ENCODE peak calls at places on chromosomes 4 and X, in ten cellular contexts. D, A, C, N, S, E, Z, O, J and T are unnamed samples.

GRCh38 chrX:31336419-31336818 is 264.6 kb upstream of the FTHL17 start:
- DNase-seq in D (no peak), A (no peak), C (no peak), N (no peak), S (no peak), E (no peak), Z (no peak), O (no peak), J (no peak), T (no peak)

GRCh38 chrX:146881521-146881920 is 67.0 kb upstream of the CXorf51A start:
- DNase-seq in D (no peak), A (no peak), C (no peak), N (no peak), S (no peak), E (no peak), Z (no peak), O (no peak), J (no peak), T (no peak)

GRCh38 chr4:169250796-169251195 is 20.0 kb downstream of the SH3RF1 start:
- DNase-seq in D (no peak), A (no peak), C (no peak), N (no peak), S (no peak), E (no peak), Z (no peak), O (no peak), J (no peak), T (no peak)

GRCh38 chr4:40214661-40215418 is 18.0 kb downstream of the RHOH start:
- DNase-seq in D (no peak), A (no peak), C (no peak), N (no peak), S (no peak), E (no peak), Z (no peak), O (no peak), J (no peak), T (no peak)

GRCh38 chr4:167452922-167453321 is 218.6 kb upstream of the SPOCK3 start:
- DNase-seq in D (no peak), A (no peak), C (no peak), N (no peak), S (no peak), E (no peak), Z (no peak), O (no peak), J (no peak), T (no peak)

GRCh38 chr4:143375326-143376073 is 38.8 kb downstream of the GAB1 start:
- DNase-seq in D (no peak), A (no peak), C (no peak), N (no peak), S (no peak), E (peak), Z (no peak), O (no peak), J (peak), T (peak)

GRCh38 chr4:143292858-143293257 is 43.8 kb upstream of the GAB1 start:
- DNase-seq in D (no peak), A (no peak), C (no peak), N (no peak), S (no peak), E (no peak), Z (no peak), O (no peak), J (no peak), T (no peak)

GRCh38 chrX:128739539-128739938 is 687.3 kb upstream of the ACTRT1 start:
- DNase-seq in D (no peak), A (no peak), C (no peak), N (no peak), S (no peak), E (no peak), Z (no peak), O (no peak), J (no peak), T (no peak)

GRCh38 chr4:152408514-152409327 is 127.2 kb downstream of the FBXW7 start:
- DNase-seq in D (peak), A (no peak), C (no peak), N (no peak), S (no peak), E (no peak), Z (no peak), O (no peak), J (peak), T (no peak)

GRCh38 chr4:183469327-183469726 is 24.9 kb downstream of the CDKN2AIP start:
- DNase-seq in D (no peak), A (no peak), C (no peak), N (no peak), S (no peak), E (no peak), Z (no peak), O (peak), J (no peak), T (no peak)

GRCh38 chr4:43651991-43652390 is 759.5 kb downstream of the GRXCR1 start:
- DNase-seq in D (no peak), A (no peak), C (no peak), N (no peak), S (no peak), E (no peak), Z (no peak), O (no peak), J (no peak), T (no peak)

GRCh38 chr4:169802871-169803270 is 45.1 kb upstream of the HPF1 start:
- DNase-seq in D (no peak), A (no peak), C (no peak), N (no peak), S (no peak), E (no peak), Z (no peak), O (no peak), J (no peak), T (no peak)

GRCh38 chrX:70089575-70090297 is 27.5 kb downstream of the OTUD6A start:
- DNase-seq in D (peak), A (no peak), C (no peak), N (no peak), S (no peak), E (no peak), Z (no peak), O (no peak), J (peak), T (no peak)

GRCh38 chrX:57211906-57212305 is 74.6 kb upstream of the FAAH2 start:
- DNase-seq in D (no peak), A (no peak), C (no peak), N (no peak), S (no peak), E (no peak), Z (no peak), O (no peak), J (peak), T (no peak)

GRCh38 chrX:42943051-42943450 is 165.1 kb upstream of the PPP1R2C start:
- DNase-seq in D (no peak), A (no peak), C (no peak), N (no peak), S (no peak), E (no peak), Z (no peak), O (no peak), J (no peak), T (no peak)

GRCh38 chrX:63250253-63250868 is 100.8 kb downstream of the SPIN4 start:
- DNase-seq in D (peak), A (no peak), C (no peak), N (no peak), S (peak), E (peak), Z (peak), O (no peak), J (peak), T (peak)

GRCh38 chr4:186934841-186935443 is 211.3 kb upstream of the FAT1 start:
- DNase-seq in D (no peak), A (no peak), C (no peak), N (no peak), S (no peak), E (no peak), Z (no peak), O (no peak), J (no peak), T (no peak)

GRCh38 chrX:69152398-69152797 is 12.9 kb downstream of the PJA1 start:
- DNase-seq in D (no peak), A (no peak), C (no peak), N (no peak), S (peak), E (peak), Z (peak), O (peak), J (no peak), T (peak)

GRCh38 chrX:44155126-44155525 is 181.9 kb upstream of the NDP start:
- DNase-seq in D (no peak), A (no peak), C (no peak), N (no peak), S (no peak), E (no peak), Z (no peak), O (no peak), J (no peak), T (no peak)

GRCh38 chr4:53616219-53616618 is 24.9 kb upstream of the LNX1 start:
- DNase-seq in D (no peak), A (no peak), C (no peak), N (no peak), S (no peak), E (no peak), Z (no peak), O (no peak), J (no peak), T (no peak)

GRCh38 chrX:109626637-109627036 is 1.7 kb upstream of the KCNE5 start:
- DNase-seq in D (no peak), A (no peak), C (no peak), N (no peak), S (no peak), E (no peak), Z (no peak), O (no peak), J (no peak), T (no peak)

GRCh38 chr4:51885371-51885770 is 42.4 kb downstream of the DCUN1D4 start:
- DNase-seq in D (peak), A (no peak), C (no peak), N (no peak), S (no peak), E (no peak), Z (no peak), O (no peak), J (peak), T (no peak)

GRCh38 chr4:40299704-40300336 is 35.3 kb upstream of the CHRNA9 start:
- DNase-seq in D (no peak), A (no peak), C (no peak), N (no peak), S (no peak), E (no peak), Z (no peak), O (no peak), J (no peak), T (no peak)

GRCh38 chr4:78056265-78057129 is 626 bp upstream of the FRAS1 start:
- DNase-seq in D (peak), A (peak), C (peak), N (peak), S (peak), E (peak), Z (peak), O (no peak), J (peak), T (peak)
- TF ChIP-seq POLR2A in D (no peak), A (no peak), C (no peak), N (peak), S (no peak), E (no peak), Z (no peak), O (no peak), J (no peak), T (no peak)

GRCh38 chrX:1336331-1337143 is at the start of gene IL3RA:
- DNase-seq in D (no peak), A (no peak), C (no peak), N (no peak), S (no peak), E (peak), Z (peak), O (no peak), J (peak), T (peak)
- TF ChIP-seq POLR2A in D (no peak), A (no peak), C (no peak), N (no peak), S (no peak), E (no peak), Z (peak), O (no peak), J (no peak), T (no peak)

GRCh38 chr4:8709729-8710360 is 117.3 kb downstream of the CPZ start:
- DNase-seq in D (no peak), A (peak), C (peak), N (peak), S (peak), E (no peak), Z (peak), O (no peak), J (no peak), T (no peak)

GRCh38 chr4:8709050-8709728 is 116.6 kb downstream of the CPZ start:
- DNase-seq in D (no peak), A (peak), C (peak), N (peak), S (peak), E (no peak), Z (peak), O (no peak), J (no peak), T (peak)

GRCh38 chr4:8708401-8709021 is 115.9 kb downstream of the CPZ start:
- DNase-seq in D (no peak), A (peak), C (peak), N (peak), S (no peak), E (no peak), Z (peak), O (no peak), J (no peak), T (peak)

GRCh38 chr4:8710946-8711345 is 118.4 kb downstream of the CPZ start:
- DNase-seq in D (no peak), A (no peak), C (no peak), N (no peak), S (peak), E (peak), Z (peak), O (no peak), J (no peak), T (peak)

DNA sequence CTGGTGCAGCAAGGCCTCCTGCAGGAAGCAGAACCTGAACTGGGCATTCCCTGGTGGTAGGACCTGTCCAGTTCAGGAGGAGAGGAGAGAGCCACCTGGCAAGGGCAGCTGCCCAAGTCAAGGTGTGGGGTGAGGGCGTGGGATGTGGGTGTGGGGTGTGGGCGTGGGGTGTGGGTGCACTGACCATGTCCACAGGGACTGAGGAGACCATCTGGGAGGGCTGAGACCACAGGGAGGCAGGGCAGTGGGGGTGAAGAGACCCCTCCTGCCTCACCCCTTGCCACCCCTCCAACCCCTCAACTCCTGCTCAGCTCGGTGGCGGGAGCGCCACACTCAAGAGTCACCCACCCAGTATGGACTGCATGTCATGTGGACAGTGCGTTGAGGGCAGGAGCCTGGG is 117.9 kb downstream of the CPZ start:
- DNase-seq in D (no peak), A (peak), C (peak), N (peak), S (peak), E (peak), Z (peak), O (no peak), J (no peak), T (no peak)
- TF ChIP-seq POLR2A in D (no peak), A (no peak), C (no peak), N (no peak), S (no peak), E (no peak), Z (no peak), O (no peak), J (no peak), T (no peak)

GRCh38 chr4:184933311-184933710 is 85.0 kb upstream of the HELT start:
- DNase-seq in D (no peak), A (no peak), C (no peak), N (peak), S (no peak), E (no peak), Z (no peak), O (peak), J (no peak), T (no peak)

GRCh38 chr4:184934184-184934583 is 84.1 kb upstream of the HELT start:
- DNase-seq in D (peak), A (no peak), C (no peak), N (no peak), S (no peak), E (no peak), Z (no peak), O (no peak), J (no peak), T (no peak)

GRCh38 chr4:184936071-184936470 is 82.2 kb upstream of the HELT start:
- DNase-seq in D (no peak), A (no peak), C (no peak), N (peak), S (no peak), E (no peak), Z (no peak), O (no peak), J (no peak), T (no peak)

GRCh38 chr4:184937030-184937710 is 81.1 kb upstream of the HELT start:
- DNase-seq in D (no peak), A (no peak), C (no peak), N (no peak), S (no peak), E (no peak), Z (no peak), O (no peak), J (no peak), T (no peak)

DNA sequence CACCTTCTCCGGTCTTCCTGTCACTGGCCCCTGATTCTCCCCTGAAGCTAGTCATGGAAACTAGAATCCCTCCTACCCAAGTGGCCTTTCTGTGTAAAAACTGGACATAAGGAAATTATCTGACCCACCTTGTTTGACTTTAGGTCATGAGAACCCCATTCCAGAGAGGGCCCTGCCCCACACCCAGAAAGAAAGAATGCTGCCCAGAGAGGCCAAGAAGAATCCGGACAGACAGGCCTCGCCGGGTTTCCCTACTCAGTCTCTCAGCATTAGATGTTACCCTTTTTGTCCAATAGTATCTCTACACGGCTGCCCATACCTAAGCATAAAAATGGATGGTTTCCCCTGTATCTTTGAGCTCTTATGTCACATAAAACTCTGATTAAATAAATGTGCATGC is 83.3 kb upstream of the HELT start:
- DNase-seq in D (no peak), A (no peak), C (no peak), N (peak), S (no peak), E (no peak), Z (no peak), O (peak), J (no peak), T (no peak)
- TF ChIP-seq POLR2A in D (no peak), A (no peak), C (no peak), N (no peak), S (no peak), E (no peak), Z (no peak), O (no peak), J (no peak), T (no peak)

DNA sequence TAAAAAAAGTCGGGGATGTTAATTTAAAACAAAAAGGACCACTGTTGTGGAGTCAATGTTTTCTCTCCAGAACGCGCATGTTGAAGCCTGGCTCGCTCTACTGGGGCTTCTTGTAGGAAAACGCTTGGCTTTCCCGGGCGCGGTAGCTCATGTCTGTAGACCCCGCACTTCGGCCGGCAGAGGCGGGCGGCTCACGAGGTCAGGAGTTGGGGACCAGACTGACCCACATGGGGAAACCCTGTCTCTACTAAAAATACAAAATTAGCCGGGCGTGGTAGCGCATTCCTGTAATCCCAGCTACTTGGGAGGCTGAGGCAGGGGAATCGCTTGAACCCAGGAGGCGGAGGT is 15.6 kb downstream of the NELFA start:
- DNase-seq in D (no peak), A (peak), C (no peak), N (no peak), S (peak), E (no peak), Z (no peak), O (no peak), J (no peak), T (peak)
- TF ChIP-seq POLR2A in D (no peak), A (no peak), C (no peak), N (no peak), S (no peak), E (no peak), Z (no peak), O (no peak), J (no peak), T (no peak)

GRCh38 chr4:22515145-22515887 is 550 bp downstream of the ADGRA3 start:
- DNase-seq in D (peak), A (no peak), C (no peak), N (peak), S (peak), E (peak), Z (peak), O (no peak), J (peak), T (peak)
- TF ChIP-seq POLR2A in D (peak), A (no peak), C (no peak), N (peak), S (no peak), E (peak), Z (no peak), O (no peak), J (no peak), T (no peak)

DNA sequence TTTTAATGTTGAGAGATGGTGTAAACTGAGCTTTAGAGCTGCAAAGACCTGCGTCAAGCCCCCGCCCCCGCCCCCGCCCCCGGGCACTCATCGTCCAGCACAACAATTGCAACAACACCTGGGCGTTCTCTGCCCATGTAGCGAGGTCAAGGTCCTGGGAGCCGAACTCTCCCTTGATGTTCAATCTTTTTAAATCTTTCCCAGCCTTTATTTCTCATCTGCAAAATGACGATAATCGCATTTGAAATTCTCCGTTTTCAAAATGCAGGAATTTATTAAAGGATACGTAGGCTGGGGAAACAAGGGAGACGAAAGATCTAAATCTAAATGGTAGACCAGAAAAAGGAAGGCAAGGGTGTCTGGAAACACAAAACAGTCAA is 648 bp upstream of the MSMO1 start:
- DNase-seq in D (peak), A (no peak), C (no peak), N (no peak), S (peak), E (peak), Z (no peak), O (no peak), J (no peak), T (peak)
- TF ChIP-seq POLR2A in D (no peak), A (no peak), C (no peak), N (peak), S (no peak), E (no peak), Z (no peak), O (no peak), J (no peak), T (no peak)

DNA sequence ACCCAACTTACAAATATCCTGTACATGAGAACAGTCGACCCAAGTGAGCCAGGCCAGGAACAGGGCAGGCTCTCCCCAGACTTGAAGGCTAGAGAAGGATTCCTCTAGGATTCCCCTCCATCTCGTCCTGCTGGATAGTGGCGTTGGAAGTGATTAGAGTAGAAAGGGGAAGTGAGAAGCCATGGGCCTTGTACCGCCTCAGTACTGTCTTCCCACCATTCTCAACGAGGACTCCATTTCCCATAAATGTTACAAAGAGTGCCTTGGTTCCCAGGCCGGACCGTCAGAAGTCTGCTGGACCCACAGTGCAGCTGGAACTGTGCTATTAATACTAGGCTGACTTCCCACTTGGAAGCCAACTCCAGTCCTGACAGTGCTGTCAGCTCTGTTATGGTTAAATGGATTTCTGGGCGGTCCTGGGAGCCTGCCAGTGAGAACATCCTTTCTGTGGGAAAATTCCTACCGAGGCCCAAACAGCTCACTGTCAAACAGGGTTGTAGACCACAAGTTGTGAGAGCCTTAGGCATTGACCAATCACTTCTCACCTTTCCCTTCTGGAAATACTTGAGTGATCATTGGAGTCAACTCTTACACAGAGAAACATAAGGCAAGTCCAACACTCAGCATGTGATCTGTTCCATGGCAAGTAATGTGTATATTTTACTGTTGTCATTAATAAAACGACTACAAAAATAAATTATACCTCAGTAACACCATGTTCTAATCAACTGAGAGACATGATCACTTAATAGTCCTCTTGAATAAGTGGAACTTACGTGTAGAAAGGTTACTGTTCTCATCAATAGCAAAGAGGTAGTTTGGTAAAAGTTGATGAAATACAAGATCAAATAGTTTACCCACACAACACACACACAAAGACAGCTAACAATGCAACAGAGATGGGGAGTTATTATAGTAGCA is 58.4 kb downstream of the AMELX start:
- DNase-seq in D (peak), A (peak), C (no peak), N (no peak), S (peak), E (peak), Z (peak), O (peak), J (no peak), T (peak)
- TF ChIP-seq POLR2A in D (no peak), A (no peak), C (no peak), N (no peak), S (no peak), E (peak), Z (no peak), O (no peak), J (no peak), T (no peak)

GRCh38 chr4:3832536-3833220 is 66.5 kb downstream of the ADRA2C start:
- DNase-seq in D (no peak), A (no peak), C (no peak), N (no peak), S (no peak), E (no peak), Z (no peak), O (no peak), J (no peak), T (no peak)
- TF ChIP-seq POLR2A in D (no peak), A (no peak), C (no peak), N (no peak), S (no peak), E (no peak), Z (no peak), O (no peak), J (no peak), T (no peak)